ENCODE peak calls at places on chromosomes 7 and 10, in five cellular contexts. K is pancreas, U is lower lobe of right lung, R is mucosa of descending colon, F is LNCaP clone FGC. M is an unnamed sample.

GRCh38 chr7:111364413-111364812 is 197.9 kb downstream of the IMMP2L start:
- DNase-seq in K (no peak), F (no peak), R (no peak), U (no peak), M (peak; percentile 61)

GRCh38 chr10:62594093-62594520 is 210.4 kb upstream of the ADO start:
- DNase-seq in R (peak; percentile 74), U (peak; percentile 63), F (peak; percentile 6), K (peak; percentile 76), M (peak; percentile 76)

GRCh38 chr7:102918865-102919264 is 6.1 kb downstream of the LRRC17 start:
- DNase-seq in U (no peak), F (no peak), R (no peak), K (no peak), M (peak; percentile 58)

GRCh38 chr10:34689053-34689452 is 126.0 kb downstream of the PARD3 start:
- DNase-seq in K (no peak), R (no peak), F (no peak), U (no peak), M (peak; percentile 82)

GRCh38 chr10:48526371-48526821 is 78.5 kb downstream of the ARHGAP22 start:
- DNase-seq in R (no peak), U (no peak), F (no peak), K (no peak), M (peak; percentile 66)

GRCh38 chr7:106890952-106891351 is 25.9 kb downstream of the PIK3CG start:
- DNase-seq in K (no peak), F (no peak), R (no peak), U (no peak), M (no peak)

GRCh38 chr10:34319197-34319846 is 495.8 kb downstream of the PARD3 start:
- DNase-seq in U (no peak), F (peak; percentile 95), R (peak; percentile 63), K (no peak), M (peak; percentile 97)

GRCh38 chr10:119860866-119861601 is 11.6 kb downstream of the MCMBP start:
- DNase-seq in F (no peak), U (no peak), K (no peak), R (no peak), M (no peak)

GRCh38 chr10:46539596-46540411 is 16.7 kb downstream of the GPRIN2 start:
- DNase-seq in F (no peak), K (peak; percentile 54), R (no peak), U (peak; percentile 48), M (peak; percentile 95)

GRCh38 chr10:132637477-132638129 is 100.0 kb downstream of the INPP5A start:
- DNase-seq in K (peak; percentile 44), R (peak; percentile 40), U (no peak), F (peak; percentile 32), M (peak; percentile 81)

GRCh38 chr10:114538544-114538906 is 119.5 kb downstream of the ABLIM1 start:
- DNase-seq in K (no peak), U (peak; percentile 54), R (peak; percentile 91), F (no peak), M (no peak)

DNA sequence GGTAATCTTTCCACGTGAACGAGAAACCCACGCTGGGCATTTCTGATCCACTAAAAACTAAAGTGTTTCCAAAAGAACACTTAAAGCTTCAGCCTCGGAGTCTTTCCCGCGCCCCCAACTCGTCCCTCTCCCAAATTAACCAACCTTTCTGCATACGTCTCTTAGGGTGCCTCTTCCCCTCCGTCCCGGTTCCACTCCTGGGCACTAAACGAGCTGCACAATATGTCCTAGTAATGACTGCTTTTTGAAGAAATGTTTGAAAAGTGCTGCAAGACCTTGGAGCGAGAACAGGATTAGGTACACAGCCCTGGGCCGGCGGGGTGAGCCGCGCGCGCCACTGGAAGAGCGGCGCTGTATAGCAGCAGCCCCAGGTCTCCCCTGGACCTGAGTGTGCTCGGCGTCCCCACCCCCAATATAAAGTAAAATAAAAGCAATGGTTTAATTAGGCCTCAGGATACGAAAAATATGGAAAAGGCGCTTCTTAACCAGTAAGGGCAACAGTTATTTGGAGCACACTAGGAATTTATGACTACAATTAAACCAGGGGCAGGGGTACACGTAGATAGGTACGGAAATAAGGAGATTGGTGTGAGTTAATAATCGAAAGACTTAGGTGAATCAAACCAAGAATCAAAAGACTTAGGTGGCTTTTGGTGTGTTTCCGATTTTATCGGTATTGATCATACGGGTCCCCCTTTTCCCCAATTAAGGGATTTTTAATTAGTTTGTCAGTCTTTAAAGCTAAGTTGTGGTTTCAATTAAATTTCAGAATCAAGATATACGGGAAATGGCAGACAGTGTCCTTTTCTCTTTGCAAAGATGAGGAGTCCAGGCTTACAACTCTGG is 1.9 kb downstream of the TET1 start:
- DNase-seq in U (no peak), R (peak; percentile 6), F (no peak), K (no peak), M (peak; percentile 35)
- H3K4me3 ChIP-seq in U (peak overlapping the region; percentile 69), R (no peak overlapping the region), F (no peak overlapping the region), K (no peak overlapping the region), M (peak overlapping the region; percentile 70)

GRCh38 chr7:128454808-128455555 is 696 bp upstream of the HILPDA start:
- DNase-seq in U (no peak), K (no peak), F (no peak), R (peak; percentile 31), M (peak; percentile 76)
- TF ChIP-seq CTCF in U (no peak), K (no peak), F (no peak), R (no peak), M (peak; percentile 20)

DNA sequence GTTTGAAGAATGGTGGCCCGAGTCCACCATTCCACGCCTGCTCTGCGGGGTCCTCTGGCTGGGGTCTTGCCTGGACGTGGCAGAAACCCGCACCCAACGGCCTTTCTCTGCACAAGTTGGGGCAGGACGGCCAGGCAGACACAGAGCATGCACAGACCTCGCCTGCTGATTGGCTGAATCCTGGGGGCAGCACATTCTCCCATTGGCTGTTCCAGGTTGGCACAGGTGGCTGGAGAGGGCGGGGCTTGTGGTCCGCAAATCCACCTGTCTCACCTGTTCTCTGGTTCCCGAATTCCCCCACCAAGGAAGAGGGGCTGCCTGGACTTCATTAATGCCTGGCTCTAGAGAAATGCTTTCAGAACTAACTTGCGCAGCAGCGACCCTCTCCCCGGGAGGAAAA is 104.9 kb upstream of the TCF7L2 start:
- DNase-seq in K (no peak), R (no peak), F (no peak), U (no peak), M (no peak)
- H3K4me3 ChIP-seq in K (no peak overlapping the region), R (no peak overlapping the region), F (no peak overlapping the region), U (no peak overlapping the region), M (no peak overlapping the region)

GRCh38 chr10:82969405-82969804 is 1094.4 kb downstream of the NRG3 start:
- DNase-seq in U (no peak), K (no peak), R (no peak), F (no peak), M (peak; percentile 37)
- TF ChIP-seq CTCF in U (peak; percentile 28), K (peak; percentile 22), R (no peak), F (peak; percentile 25), M (peak; percentile 32)

DNA sequence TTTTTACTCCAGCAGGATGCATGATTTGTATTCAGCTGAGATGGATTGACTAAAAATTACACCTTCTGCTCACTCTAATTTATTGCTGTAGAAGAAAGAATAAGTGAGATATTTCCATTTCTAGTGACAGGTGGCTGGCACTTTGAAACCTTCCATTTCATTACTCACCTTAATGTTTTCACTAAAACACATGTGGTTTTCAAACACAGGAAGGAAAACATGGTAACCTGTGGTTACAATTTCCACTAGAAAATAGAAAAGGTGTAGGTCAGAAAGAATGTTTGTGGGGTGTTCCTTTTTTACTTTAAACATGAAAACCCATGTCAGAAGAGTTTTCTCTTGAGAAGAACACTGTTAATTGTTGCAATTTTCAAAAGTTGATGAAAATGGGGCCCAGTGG is 12.0 kb upstream of the PRKCQ start:
- DNase-seq in F (no peak), U (no peak), R (no peak), K (no peak), M (no peak)
- H3K4me3 ChIP-seq in F (no peak overlapping the region), U (no peak overlapping the region), R (no peak overlapping the region), K (no peak overlapping the region), M (no peak overlapping the region)

M was measured in choroid plexus epithelial cell.